ENCODE peak calls at places on chromosomes 6 and 20, in eight cellular contexts. Z is brain microvascular endothelial cell, N is epithelial cell of proximal tubule, Y is epithelial cell of esophagus, H is GM06990, V is GM10248, J is stomach, K is fibroblast of lung. S is an unnamed sample.

GRCh38 chr20:11267131-11267761 is 593.4 kb upstream of the JAG1 start:
- DNase-seq in Z (peak), N (peak), Y (peak), H (peak), V (peak), J (no peak), K (peak), S (peak)

GRCh38 chr6:52620055-52620905 is 43.4 kb upstream of the TRAM2 start:
- DNase-seq in Z (no peak), N (no peak), Y (no peak), H (no peak), V (no peak), J (no peak), K (no peak), S (no peak)

GRCh38 chr6:152223622-152224021 is 413.5 kb downstream of the SYNE1 start:
- DNase-seq in Z (no peak), N (no peak), Y (no peak), H (no peak), V (no peak), J (no peak), K (no peak), S (no peak)

GRCh38 chr6:157603971-157604370 is 219.1 kb upstream of the SNX9 start:
- DNase-seq in Z (no peak), N (no peak), Y (no peak), H (no peak), V (no peak), J (no peak), K (no peak), S (no peak)

GRCh38 chr6:89148016-89148750 is 2.3 kb downstream of the PM20D2 start:
- DNase-seq in Z (no peak), N (no peak), Y (no peak), H (no peak), V (no peak), J (no peak), K (peak), S (no peak)

GRCh38 chr20:37929366-37930014 is 26.6 kb downstream of the VSTM2L start:
- DNase-seq in Z (no peak), N (no peak), Y (no peak), H (no peak), V (no peak), J (no peak), K (no peak), S (no peak)

GRCh38 chr6:112215901-112216300 is 38.5 kb downstream of the LAMA4 start:
- DNase-seq in Z (no peak), N (no peak), Y (no peak), H (no peak), V (no peak), J (no peak), K (no peak), S (no peak)

GRCh38 chr20:57205625-57206219 is 60.7 kb downstream of the BMP7 start:
- DNase-seq in Z (peak), N (peak), Y (peak), H (no peak), V (no peak), J (no peak), K (peak), S (no peak)

GRCh38 chr20:37502654-37503053 is 18.4 kb upstream of the NNAT start:
- DNase-seq in Z (no peak), N (no peak), Y (no peak), H (no peak), V (no peak), J (no peak), K (no peak), S (no peak)

GRCh38 chr6:57267586-57268293 is 45.6 kb upstream of the RAB23 start:
- DNase-seq in Z (peak), N (peak), Y (peak), H (peak), V (no peak), J (peak), K (peak), S (no peak)

GRCh38 chr6:157328108-157328692 is 4.9 kb upstream of the TMEM242 start:
- DNase-seq in Z (peak), N (no peak), Y (peak), H (no peak), V (no peak), J (no peak), K (peak), S (no peak)

GRCh38 chr20:19909696-19910095 is 107.5 kb upstream of the NAA20 start:
- DNase-seq in Z (no peak), N (no peak), Y (no peak), H (no peak), V (no peak), J (peak), K (no peak), S (no peak)

GRCh38 chr6:160767019-160767646 is 65.1 kb downstream of the PLG start:
- DNase-seq in Z (peak), N (no peak), Y (peak), H (peak), V (peak), J (peak), K (peak), S (peak)

GRCh38 chr6:137761072-137761471 is 106.0 kb upstream of the TNFAIP3 start:
- DNase-seq in Z (no peak), N (no peak), Y (no peak), H (no peak), V (no peak), J (no peak), K (peak), S (no peak)

GRCh38 chr6:20846602-20847028 is 312.4 kb downstream of the CDKAL1 start:
- DNase-seq in Z (peak), N (no peak), Y (peak), H (peak), V (peak), J (no peak), K (peak), S (peak)

GRCh38 chr6:149210376-149210775 is 107.1 kb upstream of the TAB2 start:
- DNase-seq in Z (peak), N (no peak), Y (peak), H (no peak), V (no peak), J (no peak), K (peak), S (no peak)

GRCh38 chr20:47586648-47587306 is 85.1 kb downstream of the NCOA3 start:
- DNase-seq in Z (peak), N (no peak), Y (no peak), H (no peak), V (no peak), J (no peak), K (peak), S (no peak)

GRCh38 chr20:41286240-41286851 is 31.2 kb downstream of the ZHX3 start:
- DNase-seq in Z (no peak), N (no peak), Y (no peak), H (no peak), V (no peak), J (no peak), K (no peak), S (no peak)

GRCh38 chr6:120534954-120535353 is 799.3 kb downstream of the TBC1D32 start:
- DNase-seq in Z (no peak), N (no peak), Y (no peak), H (no peak), V (no peak), J (no peak), K (no peak), S (no peak)

GRCh38 chr6:22765015-22765414 is 195.6 kb downstream of the HDGFL1 start:
- DNase-seq in Z (no peak), N (no peak), Y (peak), H (no peak), V (no peak), J (no peak), K (peak), S (no peak)

GRCh38 chr6:142518761-142519160 is 217.0 kb downstream of the ADGRG6 start:
- DNase-seq in Z (no peak), N (no peak), Y (no peak), H (no peak), V (no peak), J (no peak), K (no peak), S (no peak)

GRCh38 chr6:2848851-2849250 is 7.2 kb upstream of the SERPINB1 start:
- DNase-seq in Z (no peak), N (no peak), Y (peak), H (no peak), V (no peak), J (peak), K (no peak), S (no peak)

GRCh38 chr6:64054870-64055269 is 419.3 kb downstream of the PHF3 start:
- DNase-seq in Z (no peak), N (no peak), Y (peak), H (no peak), V (no peak), J (no peak), K (no peak), S (no peak)

GRCh38 chr20:4661191-4661590 is 60.5 kb upstream of the PRND start:
- DNase-seq in Z (no peak), N (no peak), Y (no peak), H (no peak), V (no peak), J (no peak), K (no peak), S (no peak)

GRCh38 chr6:143504369-143504768 is 7.2 kb downstream of the FUCA2 start:
- DNase-seq in Z (no peak), N (no peak), Y (no peak), H (no peak), V (no peak), J (no peak), K (no peak), S (no peak)

GRCh38 chr6:87705070-87705691 is 3.1 kb upstream of the AKIRIN2 start:
- DNase-seq in Z (peak), N (no peak), Y (peak), H (peak), V (peak), J (no peak), K (peak), S (peak)

GRCh38 chr6:160831751-160832150 is 129.7 kb downstream of the PLG start:
- DNase-seq in Z (no peak), N (no peak), Y (peak), H (no peak), V (no peak), J (no peak), K (no peak), S (no peak)

GRCh38 chr6:1336246-1336843 is 24.4 kb downstream of the FOXQ1 start:
- DNase-seq in Z (no peak), N (no peak), Y (peak), H (no peak), V (no peak), J (peak), K (no peak), S (no peak)

GRCh38 chr6:75029333-75029732 is 176.5 kb downstream of the COL12A1 start:
- DNase-seq in Z (no peak), N (no peak), Y (no peak), H (no peak), V (no peak), J (no peak), K (no peak), S (no peak)
- TF ChIP-seq CTCF in Z (no peak), N (no peak), Y (no peak), H (no peak), V (no peak), J (no peak), K (no peak), S (no peak)

DNA sequence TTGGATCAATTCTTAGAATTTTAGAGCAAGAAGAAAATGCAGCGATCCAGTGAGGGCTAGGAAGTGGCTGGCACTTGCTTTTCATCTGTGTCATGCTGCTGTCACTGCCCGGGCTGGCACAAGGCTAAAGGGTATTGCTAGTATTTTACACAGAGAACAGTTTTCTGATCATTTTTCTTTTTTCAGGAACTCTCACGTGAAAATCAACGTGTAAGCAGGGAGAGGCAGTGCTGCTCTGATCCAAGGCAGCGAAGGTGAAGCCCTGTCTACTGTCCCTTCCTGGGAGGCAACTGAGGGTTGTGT is 38.4 kb upstream of the ARG1 start:
- DNase-seq in Z (no peak), N (no peak), Y (no peak), H (no peak), V (no peak), J (no peak), K (no peak), S (no peak)
- TF ChIP-seq CTCF in Z (no peak), N (no peak), Y (no peak), H (no peak), V (no peak), J (no peak), K (no peak), S (no peak)

GRCh38 chr6:154672086-154672485 is 61.1 kb upstream of the SCAF8 start:
- DNase-seq in Z (no peak), N (no peak), Y (no peak), H (no peak), V (no peak), J (no peak), K (no peak), S (no peak)

GRCh38 chr6:154673919-154674318 is 59.3 kb upstream of the SCAF8 start:
- DNase-seq in Z (no peak), N (no peak), Y (no peak), H (no peak), V (no peak), J (no peak), K (no peak), S (no peak)

GRCh38 chr6:154675602-154676088 is 57.6 kb upstream of the SCAF8 start:
- DNase-seq in Z (peak), N (peak), Y (peak), H (peak), V (peak), J (peak), K (peak), S (peak)
- TF ChIP-seq CTCF in Z (peak), N (peak), Y (peak), H (peak), V (peak), J (peak), K (peak), S (peak)

DNA sequence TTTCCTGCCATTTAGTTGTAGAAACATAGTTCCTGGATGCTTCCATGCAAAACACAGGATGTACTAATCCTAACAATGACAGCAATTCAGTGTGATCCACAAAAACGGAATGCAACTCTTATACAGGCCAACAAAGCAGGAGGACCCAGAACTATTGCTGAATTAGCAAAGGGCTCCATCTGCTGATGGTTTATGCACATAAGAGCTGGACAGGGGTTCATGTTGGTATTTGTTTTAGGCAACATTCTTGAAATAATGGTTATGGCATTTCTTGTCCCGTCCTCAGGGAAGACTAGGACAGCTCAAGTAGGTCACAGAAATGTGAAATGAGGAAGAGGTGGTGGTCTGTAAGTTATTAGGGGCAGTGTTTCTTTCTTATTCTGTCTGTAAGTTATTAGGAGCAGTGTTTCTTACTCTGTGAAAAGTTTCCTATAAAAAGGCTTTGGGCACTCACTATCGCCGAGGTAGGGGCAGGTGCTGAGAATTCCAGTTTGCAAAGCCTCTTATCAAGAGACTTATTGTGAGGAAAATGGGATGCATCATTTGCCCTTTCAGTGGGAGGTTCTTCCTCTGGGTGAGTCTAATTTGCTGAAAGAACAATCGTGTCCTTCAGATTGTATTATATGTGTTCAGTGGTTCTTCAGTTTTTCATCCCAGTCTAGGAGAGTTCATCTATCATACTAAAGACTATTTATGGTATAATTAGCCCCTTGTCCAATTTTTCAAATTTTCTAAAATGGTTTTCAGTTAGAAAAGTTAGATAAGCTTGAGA is 171.1 kb downstream of the MCHR2 start:
- DNase-seq in Z (peak), N (peak), Y (peak), H (no peak), V (peak), J (no peak), K (peak), S (peak)
- TF ChIP-seq CTCF in Z (peak), N (peak), Y (peak), H (peak), V (peak), J (no peak), K (peak), S (peak)

GRCh38 chr6:130147151-130147550 is 75.6 kb downstream of the SAMD3 start:
- DNase-seq in Z (no peak), N (no peak), Y (no peak), H (no peak), V (no peak), J (no peak), K (no peak), S (no peak)

GRCh38 chr6:130152908-130153510 is 69.7 kb downstream of the SAMD3 start:
- DNase-seq in Z (no peak), N (no peak), Y (no peak), H (no peak), V (no peak), J (no peak), K (no peak), S (no peak)

GRCh38 chr6:130150906-130151305 is 71.8 kb downstream of the SAMD3 start:
- DNase-seq in Z (no peak), N (no peak), Y (no peak), H (no peak), V (no peak), J (no peak), K (no peak), S (no peak)

GRCh38 chr6:130143709-130144108 is 79.0 kb downstream of the SAMD3 start:
- DNase-seq in Z (peak), N (peak), Y (peak), H (no peak), V (no peak), J (no peak), K (peak), S (no peak)

GRCh38 chr6:130148181-130148580 is 74.6 kb downstream of the SAMD3 start:
- DNase-seq in Z (no peak), N (no peak), Y (peak), H (no peak), V (peak), J (no peak), K (no peak), S (no peak)
- TF ChIP-seq CTCF in Z (peak), N (peak), Y (peak), H (peak), V (no peak), J (no peak), K (no peak), S (no peak)

GRCh38 chr6:31172973-31173384 is 2.5 kb upstream of the POU5F1 start:
- DNase-seq in Z (no peak), N (no peak), Y (no peak), H (no peak), V (no peak), J (no peak), K (no peak), S (no peak)

GRCh38 chr6:31170987-31171671 is 647 bp upstream of the POU5F1 start:
- DNase-seq in Z (no peak), N (no peak), Y (no peak), H (no peak), V (no peak), J (no peak), K (no peak), S (no peak)

GRCh38 chr6:31170600-31170881 is at the start of gene POU5F1:
- DNase-seq in Z (no peak), N (no peak), Y (no peak), H (no peak), V (no peak), J (no peak), K (no peak), S (no peak)

GRCh38 chr6:31173406-31173805 is 2.9 kb upstream of the POU5F1 start:
- DNase-seq in Z (no peak), N (no peak), Y (no peak), H (no peak), V (no peak), J (no peak), K (no peak), S (no peak)

GRCh38 chr6:31171931-31172882 is 1.7 kb upstream of the POU5F1 start:
- DNase-seq in Z (no peak), N (no peak), Y (no peak), H (no peak), V (no peak), J (no peak), K (no peak), S (no peak)
- TF ChIP-seq CTCF in Z (no peak), N (no peak), Y (no peak), H (no peak), V (no peak), J (no peak), K (no peak), S (no peak)

GRCh38 chr20:50332491-50332980 is 141.9 kb downstream of the CEBPB start:
- DNase-seq in Z (no peak), N (no peak), Y (no peak), H (no peak), V (no peak), J (no peak), K (no peak), S (no peak)

GRCh38 chr20:50330504-50331313 is 140.1 kb downstream of the CEBPB start:
- DNase-seq in Z (no peak), N (no peak), Y (peak), H (no peak), V (no peak), J (no peak), K (peak), S (no peak)

GRCh38 chr20:50329981-50330503 is 139.4 kb downstream of the CEBPB start:
- DNase-seq in Z (no peak), N (no peak), Y (no peak), H (no peak), V (no peak), J (no peak), K (no peak), S (no peak)

GRCh38 chr20:50333131-50333530 is 142.5 kb downstream of the CEBPB start:
- DNase-seq in Z (no peak), N (no peak), Y (no peak), H (no peak), V (no peak), J (no peak), K (no peak), S (no peak)

DNA sequence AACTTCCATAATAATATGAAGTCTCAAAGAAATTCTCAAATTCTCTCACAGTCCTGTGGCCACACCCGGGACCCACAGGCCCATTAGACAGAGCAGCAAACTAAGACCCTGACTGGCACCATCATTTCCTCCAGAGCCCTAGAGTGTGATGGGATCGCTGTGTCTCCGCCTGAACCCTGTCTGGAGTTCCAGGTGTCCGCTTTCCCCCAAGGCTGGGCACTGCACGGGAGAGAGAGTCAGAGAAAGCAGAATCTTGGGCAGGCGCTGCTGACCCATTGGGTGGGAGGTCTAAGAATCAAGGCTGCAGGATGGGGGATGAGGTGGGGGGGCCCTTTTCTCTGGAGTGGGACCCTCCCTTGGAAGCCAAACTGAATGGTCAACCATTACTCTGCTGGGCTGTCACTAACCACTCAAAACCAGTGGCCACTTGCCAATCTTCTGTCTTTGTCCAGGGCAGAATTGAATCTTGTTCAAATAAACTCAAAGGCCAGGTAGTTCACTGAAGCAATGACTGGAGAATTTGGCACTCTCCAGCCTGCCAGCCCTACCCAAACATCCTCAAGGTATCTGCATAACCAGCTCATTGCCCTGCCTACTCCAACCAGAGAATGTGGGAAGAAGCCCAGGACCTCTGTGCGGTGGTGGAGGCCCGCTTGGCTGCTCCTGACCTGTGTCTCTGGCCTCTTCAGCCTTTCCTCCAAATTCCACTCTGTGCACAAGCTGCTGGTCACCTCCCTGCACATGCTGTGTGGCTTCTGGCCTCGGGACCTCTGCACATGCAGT is 141.0 kb downstream of the CEBPB start:
- DNase-seq in Z (no peak), N (no peak), Y (peak), H (no peak), V (no peak), J (peak), K (no peak), S (no peak)
- TF ChIP-seq CTCF in Z (no peak), N (no peak), Y (no peak), H (no peak), V (no peak), J (no peak), K (no peak), S (no peak)

S was measured in GM13976.